ENCODE peak calls at places on chromosomes 4 and X, in nine cellular contexts. One of them, this sample, is unnamed.

GRCh38 chr4:166252487-166253402 is 379.7 kb downstream of the TLL1 start:
- DNase-seq in PC-3: peak; percentile 51
- DNase-seq in GM23248: peak; percentile 20
- DNase-seq in hepatocyte: peak; percentile 37
- DNase-seq in OCI-LY7: peak; percentile 28
- DNase-seq in SK-N-SH: peak; percentile 3
- DNase-seq in HCT116: peak; percentile 37
- DNase-seq in PC-9: no peak
- DNase-seq in MM.1S: peak; percentile 51
- DNase-seq in this sample: peak; percentile 71

GRCh38 chr4:97235516-97235915 is 907.8 kb downstream of the STPG2 start:
- DNase-seq in OCI-LY7: no peak
- DNase-seq in PC-3: no peak
- DNase-seq in PC-9: no peak
- DNase-seq in GM23248: no peak
- DNase-seq in SK-N-SH: peak; percentile 3
- DNase-seq in HCT116: no peak
- DNase-seq in hepatocyte: no peak
- DNase-seq in MM.1S: no peak
- DNase-seq in this sample: no peak

GRCh38 chrX:148504412-148504950 is 4.1 kb downstream of the AFF2 start:
- DNase-seq in hepatocyte: no peak
- DNase-seq in SK-N-SH: no peak
- DNase-seq in PC-9: no peak
- DNase-seq in HCT116: no peak
- DNase-seq in PC-3: no peak
- DNase-seq in GM23248: no peak
- DNase-seq in OCI-LY7: no peak
- DNase-seq in MM.1S: no peak
- DNase-seq in this sample: no peak

GRCh38 chrX:10615931-10616780 is 4.2 kb downstream of the MID1 start:
- DNase-seq in PC-9: peak; percentile 43
- DNase-seq in GM23248: peak; percentile 53
- DNase-seq in HCT116: no peak
- DNase-seq in hepatocyte: peak; percentile 61
- DNase-seq in SK-N-SH: peak; percentile 67
- DNase-seq in OCI-LY7: peak; percentile 28
- DNase-seq in PC-3: peak; percentile 69
- DNase-seq in MM.1S: no peak
- DNase-seq in this sample: peak; percentile 77

GRCh38 chr4:85929926-85930325 is 429.9 kb downstream of the MAPK10 start:
- DNase-seq in hepatocyte: peak; percentile 40
- DNase-seq in MM.1S: no peak
- DNase-seq in PC-9: no peak
- DNase-seq in SK-N-SH: no peak
- DNase-seq in GM23248: peak; percentile 6
- DNase-seq in HCT116: no peak
- DNase-seq in OCI-LY7: no peak
- DNase-seq in PC-3: no peak
- DNase-seq in this sample: peak; percentile 53

GRCh38 chr4:66035701-66036100 is 365.4 kb upstream of the EPHA5 start:
- DNase-seq in HCT116: no peak
- DNase-seq in PC-9: no peak
- DNase-seq in OCI-LY7: no peak
- DNase-seq in SK-N-SH: no peak
- DNase-seq in GM23248: no peak
- DNase-seq in hepatocyte: no peak
- DNase-seq in MM.1S: no peak
- DNase-seq in PC-3: no peak
- DNase-seq in this sample: no peak

GRCh38 chrX:31603411-31604120 is 531.7 kb upstream of the FTHL17 start:
- DNase-seq in PC-9: no peak
- DNase-seq in SK-N-SH: no peak
- DNase-seq in MM.1S: no peak
- DNase-seq in GM23248: peak; percentile 2
- DNase-seq in hepatocyte: no peak
- DNase-seq in HCT116: no peak
- DNase-seq in OCI-LY7: no peak
- DNase-seq in PC-3: no peak
- DNase-seq in this sample: peak; percentile 40

GRCh38 chrX:8374041-8374825 is 90.4 kb upstream of the VCX3B start:
- DNase-seq in HCT116: no peak
- DNase-seq in SK-N-SH: no peak
- DNase-seq in PC-9: peak; percentile 35
- DNase-seq in OCI-LY7: no peak
- DNase-seq in MM.1S: no peak
- DNase-seq in GM23248: no peak
- DNase-seq in PC-3: peak; percentile 39
- DNase-seq in hepatocyte: no peak
- DNase-seq in this sample: no peak

GRCh38 chrX:34656842-34657780 is at the start of gene TMEM47:
- DNase-seq in hepatocyte: peak; percentile 93
- DNase-seq in GM23248: peak; percentile 84
- DNase-seq in PC-3: peak; percentile 73
- DNase-seq in OCI-LY7: no peak
- DNase-seq in HCT116: no peak
- DNase-seq in PC-9: no peak
- DNase-seq in MM.1S: no peak
- DNase-seq in SK-N-SH: peak; percentile 75
- DNase-seq in this sample: no peak

GRCh38 chrX:151543706-151544105 is 19.8 kb upstream of the PASD1 start:
- DNase-seq in hepatocyte: no peak
- DNase-seq in PC-9: no peak
- DNase-seq in MM.1S: peak; percentile 24
- DNase-seq in GM23248: no peak
- DNase-seq in HCT116: no peak
- DNase-seq in OCI-LY7: no peak
- DNase-seq in SK-N-SH: no peak
- DNase-seq in PC-3: no peak
- DNase-seq in this sample: no peak

GRCh38 chrX:75301060-75301459 is 27.2 kb downstream of the UPRT start:
- DNase-seq in PC-9: no peak
- DNase-seq in hepatocyte: no peak
- DNase-seq in MM.1S: no peak
- DNase-seq in PC-3: no peak
- DNase-seq in GM23248: peak; percentile 1
- DNase-seq in HCT116: no peak
- DNase-seq in SK-N-SH: no peak
- DNase-seq in OCI-LY7: no peak
- DNase-seq in this sample: no peak

GRCh38 chr4:13950491-13950890 is 323.0 kb upstream of the BOD1L1 start:
- DNase-seq in hepatocyte: no peak
- DNase-seq in GM23248: no peak
- DNase-seq in PC-9: no peak
- DNase-seq in PC-3: no peak
- DNase-seq in MM.1S: no peak
- DNase-seq in HCT116: no peak
- DNase-seq in SK-N-SH: no peak
- DNase-seq in OCI-LY7: no peak
- DNase-seq in this sample: no peak

GRCh38 chr4:168486961-168487820 is 6.9 kb upstream of the DDX60L start:
- DNase-seq in PC-3: peak; percentile 86
- DNase-seq in SK-N-SH: no peak
- DNase-seq in OCI-LY7: no peak
- DNase-seq in hepatocyte: peak; percentile 26
- DNase-seq in PC-9: peak; percentile 89
- DNase-seq in MM.1S: no peak
- DNase-seq in HCT116: peak; percentile 96
- DNase-seq in GM23248: peak; percentile 84
- DNase-seq in this sample: no peak

GRCh38 chr4:20352172-20352431 is 100.4 kb downstream of the SLIT2 start:
- DNase-seq in SK-N-SH: no peak
- DNase-seq in HCT116: no peak
- DNase-seq in MM.1S: no peak
- DNase-seq in GM23248: no peak
- DNase-seq in PC-3: no peak
- DNase-seq in PC-9: no peak
- DNase-seq in hepatocyte: no peak
- DNase-seq in OCI-LY7: no peak
- DNase-seq in this sample: no peak

DNA sequence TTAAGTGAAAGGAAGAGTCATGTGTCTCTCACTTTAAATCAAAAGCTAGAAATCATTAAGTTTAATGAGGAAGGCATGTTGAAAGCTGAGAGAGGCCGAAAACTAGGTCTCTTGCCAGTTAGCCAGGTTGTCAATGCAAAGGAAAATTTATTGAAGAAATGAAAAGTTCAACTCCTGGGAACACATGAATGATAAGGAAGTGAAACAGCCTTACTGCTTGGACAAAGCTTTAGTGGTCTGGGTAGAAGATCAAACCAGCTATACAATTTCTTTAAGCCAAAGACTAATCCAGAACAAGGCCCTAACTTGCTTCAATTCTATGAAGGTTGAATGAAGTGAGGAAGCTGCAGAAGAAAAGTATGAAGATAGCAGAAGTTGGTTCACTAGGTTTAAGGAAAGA is 24.9 kb downstream of the RHOH start:
- DNase-seq in HCT116: no peak
- DNase-seq in OCI-LY7: no peak
- DNase-seq in hepatocyte: no peak
- DNase-seq in PC-9: no peak
- DNase-seq in SK-N-SH: no peak
- DNase-seq in PC-3: no peak
- DNase-seq in GM23248: no peak
- DNase-seq in MM.1S: no peak
- DNase-seq in this sample: no peak
- H3K9me2 ChIP-seq in HCT116: no peaks in the 10 kb centered on the region
- H3K9me2 ChIP-seq in OCI-LY7: no peaks in the 10 kb centered on the region
- H3K9me2 ChIP-seq in hepatocyte: no peaks in the 10 kb centered on the region
- H3K9me2 ChIP-seq in PC-9: no peaks in the 10 kb centered on the region
- H3K9me2 ChIP-seq in SK-N-SH: no peaks in the 10 kb centered on the region
- H3K9me2 ChIP-seq in PC-3: no peaks in the 10 kb centered on the region
- H3K9me2 ChIP-seq in GM23248: no peaks in the 10 kb centered on the region
- H3K9me2 ChIP-seq in MM.1S: no peaks in the 10 kb centered on the region
- H3K9me2 ChIP-seq in this sample: no peaks in the 10 kb centered on the region

GRCh38 chr4:55398966-55399365 is 3.2 kb downstream of the TMEM165 start:
- DNase-seq in PC-3: no peak
- DNase-seq in SK-N-SH: peak; percentile 30
- DNase-seq in OCI-LY7: no peak
- DNase-seq in MM.1S: no peak
- DNase-seq in HCT116: no peak
- DNase-seq in hepatocyte: no peak
- DNase-seq in GM23248: peak; percentile 59
- DNase-seq in PC-9: no peak
- DNase-seq in this sample: no peak

GRCh38 chr4:55397024-55397520 is 1.3 kb downstream of the TMEM165 start:
- DNase-seq in HCT116: no peak
- DNase-seq in GM23248: peak; percentile 71
- DNase-seq in OCI-LY7: peak; percentile 31
- DNase-seq in PC-3: peak; percentile 31
- DNase-seq in MM.1S: peak; percentile 18
- DNase-seq in SK-N-SH: peak; percentile 57
- DNase-seq in PC-9: no peak
- DNase-seq in hepatocyte: peak; percentile 18
- DNase-seq in this sample: peak; percentile 59

GRCh38 chr4:55397521-55398321 is 2.0 kb downstream of the TMEM165 start:
- DNase-seq in PC-9: peak; percentile 62
- DNase-seq in hepatocyte: peak; percentile 28
- DNase-seq in MM.1S: peak; percentile 17
- DNase-seq in GM23248: peak; percentile 80
- DNase-seq in PC-3: peak; percentile 37
- DNase-seq in SK-N-SH: no peak
- DNase-seq in OCI-LY7: peak; percentile 23
- DNase-seq in HCT116: no peak
- DNase-seq in this sample: no peak

GRCh38 chr4:55399581-55399980 is 3.8 kb downstream of the TMEM165 start:
- DNase-seq in HCT116: no peak
- DNase-seq in PC-3: no peak
- DNase-seq in SK-N-SH: no peak
- DNase-seq in OCI-LY7: no peak
- DNase-seq in MM.1S: no peak
- DNase-seq in hepatocyte: no peak
- DNase-seq in PC-9: no peak
- DNase-seq in GM23248: peak; percentile 37
- DNase-seq in this sample: no peak

GRCh38 chr4:55398461-55398860 is 2.7 kb downstream of the TMEM165 start:
- DNase-seq in SK-N-SH: no peak
- DNase-seq in PC-3: peak; percentile 74
- DNase-seq in GM23248: peak; percentile 79
- DNase-seq in hepatocyte: peak; percentile 37
- DNase-seq in MM.1S: no peak
- DNase-seq in HCT116: no peak
- DNase-seq in PC-9: peak; percentile 39
- DNase-seq in OCI-LY7: no peak
- DNase-seq in this sample: no peak
- H3K4me3 ChIP-seq in SK-N-SH: peak overlapping the region; percentile 81
- H3K4me3 ChIP-seq in PC-3: peak overlapping the region; percentile 72
- H3K4me3 ChIP-seq in GM23248: peak overlapping the region; percentile 89
- H3K4me3 ChIP-seq in hepatocyte: peak overlapping the region; percentile 58
- H3K4me3 ChIP-seq in MM.1S: peak overlapping the region; percentile 76
- H3K4me3 ChIP-seq in HCT116: no peak overlapping the region
- H3K4me3 ChIP-seq in PC-9: peak overlapping the region; percentile 67
- H3K4me3 ChIP-seq in OCI-LY7: peak overlapping the region; percentile 99
- H3K4me3 ChIP-seq in this sample: peak overlapping the region; percentile 83

GRCh38 chrX:76555816-76556215 is 128.3 kb downstream of the MAGEE1 start:
- DNase-seq in OCI-LY7: peak; percentile 61
- DNase-seq in PC-3: peak; percentile 62
- DNase-seq in MM.1S: peak; percentile 73
- DNase-seq in hepatocyte: peak; percentile 17
- DNase-seq in HCT116: peak; percentile 33
- DNase-seq in SK-N-SH: peak; percentile 2
- DNase-seq in GM23248: peak; percentile 35
- DNase-seq in PC-9: no peak
- DNase-seq in this sample: peak; percentile 86
- H3K9me3 ChIP-seq in OCI-LY7: no peaks in the 10 kb centered on the region
- H3K9me3 ChIP-seq in PC-3: no peaks in the 10 kb centered on the region
- H3K9me3 ChIP-seq in MM.1S: no peaks in the 10 kb centered on the region
- H3K9me3 ChIP-seq in hepatocyte: no peaks in the 10 kb centered on the region
- H3K9me3 ChIP-seq in HCT116: no peaks in the 10 kb centered on the region
- H3K9me3 ChIP-seq in SK-N-SH: no peaks in the 10 kb centered on the region
- H3K9me3 ChIP-seq in GM23248: no peaks in the 10 kb centered on the region
- H3K9me3 ChIP-seq in PC-9: no peaks in the 10 kb centered on the region
- H3K9me3 ChIP-seq in this sample: peaks cover 6% of the 10 kb centered on the region

DNA sequence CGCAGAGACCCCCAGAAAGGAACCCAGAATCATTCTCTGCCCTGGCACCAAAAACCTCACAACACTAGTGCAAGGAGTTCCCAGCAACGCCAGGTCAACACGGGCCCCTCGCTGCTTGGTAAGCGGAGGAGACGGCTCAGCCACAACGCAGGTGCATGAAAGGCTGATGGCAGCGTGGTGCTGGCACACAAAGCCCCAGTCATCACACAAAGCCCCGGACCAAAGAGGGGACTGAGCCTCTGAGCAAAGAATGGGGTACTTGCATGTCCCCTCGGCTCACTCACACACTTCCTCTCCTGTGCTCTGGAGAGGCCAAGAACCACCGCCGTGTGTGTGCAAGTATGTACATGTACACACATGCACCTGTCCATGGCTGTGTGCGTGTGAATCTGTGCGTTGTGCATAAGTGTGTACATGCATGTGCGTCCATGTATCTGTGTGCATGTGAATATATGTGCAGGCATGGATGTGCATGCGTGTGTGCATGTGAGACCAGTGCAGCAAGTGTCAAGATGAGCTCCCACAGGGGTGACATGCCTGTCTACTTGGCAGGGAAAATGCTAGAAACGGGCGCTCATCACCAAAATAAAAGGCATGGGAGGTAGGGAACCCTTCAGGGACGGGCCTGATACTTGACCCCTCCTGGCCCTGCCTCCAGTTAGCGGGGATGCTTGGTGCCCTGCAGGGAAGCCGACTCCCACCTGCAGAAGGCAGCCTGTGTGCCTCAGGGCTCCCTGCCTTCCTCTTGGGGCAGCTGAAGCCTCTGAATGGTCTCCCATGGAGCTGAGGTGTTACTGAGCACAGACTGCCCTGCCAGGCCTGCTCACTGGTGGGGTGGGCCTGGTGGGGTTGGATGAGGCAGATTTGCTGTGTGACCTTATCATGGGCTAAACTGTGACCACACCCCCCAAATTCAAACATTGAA is 60.4 kb downstream of the ZFYVE28 start:
- DNase-seq in PC-3: no peak
- DNase-seq in PC-9: no peak
- DNase-seq in GM23248: no peak
- DNase-seq in MM.1S: no peak
- DNase-seq in SK-N-SH: peak; percentile 12
- DNase-seq in hepatocyte: no peak
- DNase-seq in OCI-LY7: no peak
- DNase-seq in HCT116: no peak
- DNase-seq in this sample: no peak
- H3K9me2 ChIP-seq in PC-3: no peaks in the 10 kb centered on the region
- H3K9me2 ChIP-seq in PC-9: no peaks in the 10 kb centered on the region
- H3K9me2 ChIP-seq in GM23248: no peaks in the 10 kb centered on the region
- H3K9me2 ChIP-seq in MM.1S: no peaks in the 10 kb centered on the region
- H3K9me2 ChIP-seq in SK-N-SH: no peaks in the 10 kb centered on the region
- H3K9me2 ChIP-seq in hepatocyte: no peaks in the 10 kb centered on the region
- H3K9me2 ChIP-seq in OCI-LY7: no peaks in the 10 kb centered on the region
- H3K9me2 ChIP-seq in HCT116: no peaks in the 10 kb centered on the region
- H3K9me2 ChIP-seq in this sample: no peaks in the 10 kb centered on the region

This sample was measured in Karpas-422.